ENCODE peak calls at places on chromosome 7, in six cellular contexts. One of them, this sample, is unnamed.

GRCh38 chr7:118609207-118609606 is 384.7 kb downstream of the ANKRD7 start:
- DNase-seq in K562: no peak
- DNase-seq in HepG2: no peak
- DNase-seq in HCT116: no peak
- DNase-seq in GM12878: no peak
- DNase-seq in SK-N-SH: no peak
- DNase-seq in this sample: no peak

GRCh38 chr7:3427957-3428356 is 126.9 kb downstream of the SDK1 start:
- DNase-seq in GM12878: no peak
- DNase-seq in K562: no peak
- DNase-seq in HepG2: no peak
- DNase-seq in HCT116: peak
- DNase-seq in SK-N-SH: no peak
- DNase-seq in this sample: peak

GRCh38 chr7:43771128-43771527 is 12.6 kb downstream of the BLVRA start:
- DNase-seq in SK-N-SH: no peak
- DNase-seq in HepG2: no peak
- DNase-seq in K562: no peak
- DNase-seq in HCT116: no peak
- DNase-seq in GM12878: no peak
- DNase-seq in this sample: no peak

GRCh38 chr7:79281406-79281805 is 172.1 kb downstream of the MAGI2 start:
- DNase-seq in HepG2: no peak
- DNase-seq in SK-N-SH: no peak
- DNase-seq in K562: no peak
- DNase-seq in HCT116: no peak
- DNase-seq in GM12878: no peak
- DNase-seq in this sample: no peak

GRCh38 chr7:151794508-151795167 is 82.3 kb downstream of the PRKAG2 start:
- DNase-seq in HepG2: no peak
- DNase-seq in HCT116: no peak
- DNase-seq in SK-N-SH: no peak
- DNase-seq in K562: no peak
- DNase-seq in GM12878: no peak
- DNase-seq in this sample: no peak

GRCh38 chr7:30816291-30817059 is 45.3 kb downstream of the MINDY4 start:
- DNase-seq in HCT116: no peak
- DNase-seq in SK-N-SH: no peak
- DNase-seq in K562: no peak
- DNase-seq in HepG2: no peak
- DNase-seq in GM12878: no peak
- DNase-seq in this sample: no peak

GRCh38 chr7:17599733-17600685 is 301.6 kb downstream of the AHR start:
- DNase-seq in HCT116: no peak
- DNase-seq in K562: no peak
- DNase-seq in SK-N-SH: no peak
- DNase-seq in HepG2: peak
- DNase-seq in GM12878: no peak
- DNase-seq in this sample: peak

GRCh38 chr7:73892003-73892975 is 31.3 kb downstream of the TMEM270 start:
- DNase-seq in GM12878: no peak
- DNase-seq in HepG2: no peak
- DNase-seq in HCT116: no peak
- DNase-seq in SK-N-SH: no peak
- DNase-seq in K562: no peak
- DNase-seq in this sample: no peak

GRCh38 chr7:36286241-36286640 is 103.4 kb upstream of the ANLN start:
- DNase-seq in GM12878: no peak
- DNase-seq in K562: no peak
- DNase-seq in HepG2: no peak
- DNase-seq in HCT116: no peak
- DNase-seq in SK-N-SH: no peak
- DNase-seq in this sample: no peak

GRCh38 chr7:75980126-75980864 is 14.1 kb downstream of the TMEM120A start:
- DNase-seq in K562: no peak
- DNase-seq in GM12878: no peak
- DNase-seq in SK-N-SH: peak
- DNase-seq in HepG2: no peak
- DNase-seq in HCT116: no peak
- DNase-seq in this sample: no peak

GRCh38 chr7:122544463-122544862 is 154.5 kb downstream of the RNF133 start:
- DNase-seq in GM12878: peak
- DNase-seq in HCT116: no peak
- DNase-seq in SK-N-SH: no peak
- DNase-seq in HepG2: no peak
- DNase-seq in K562: no peak
- DNase-seq in this sample: no peak

GRCh38 chr7:99469381-99470065 is 3.2 kb upstream of the ZNF789 start:
- DNase-seq in SK-N-SH: no peak
- DNase-seq in HCT116: no peak
- DNase-seq in K562: no peak
- DNase-seq in HepG2: peak
- DNase-seq in GM12878: no peak
- DNase-seq in this sample: no peak

GRCh38 chr7:43735802-43736603 is 6.7 kb upstream of the COA1 start:
- DNase-seq in HepG2: peak
- DNase-seq in SK-N-SH: no peak
- DNase-seq in GM12878: peak
- DNase-seq in K562: no peak
- DNase-seq in HCT116: no peak
- DNase-seq in this sample: no peak

GRCh38 chr7:7779888-7780287 is 61.5 kb upstream of the RPA3 start:
- DNase-seq in HepG2: no peak
- DNase-seq in SK-N-SH: no peak
- DNase-seq in HCT116: no peak
- DNase-seq in GM12878: no peak
- DNase-seq in K562: no peak
- DNase-seq in this sample: no peak

DNA sequence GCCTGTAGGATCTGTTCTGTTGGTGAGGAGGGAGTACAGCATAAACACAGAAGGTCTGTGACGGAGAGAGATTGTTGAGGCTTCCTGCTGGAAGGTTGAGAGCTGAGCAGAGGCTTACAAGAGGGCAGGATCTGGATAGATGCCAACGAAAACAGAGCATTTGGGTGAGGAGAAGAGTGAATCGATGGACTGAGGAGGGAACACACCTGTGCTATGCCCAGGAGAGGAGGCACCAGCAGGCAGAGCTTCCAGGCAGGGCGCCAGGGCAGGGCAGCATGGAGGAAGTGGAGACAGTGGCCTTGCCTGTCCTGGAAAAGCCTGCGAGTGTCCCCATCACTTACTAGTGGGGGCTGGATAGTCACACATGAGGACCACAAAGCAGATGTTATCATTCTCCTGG is 282.9 kb downstream of the PAXIP1 start:
- DNase-seq in K562: no peak
- DNase-seq in GM12878: no peak
- DNase-seq in SK-N-SH: no peak
- DNase-seq in HCT116: no peak
- DNase-seq in HepG2: no peak
- DNase-seq in this sample: no peak
- TF ChIP-seq JUND in K562: no peak
- TF ChIP-seq JUND in GM12878: no peak
- TF ChIP-seq JUND in SK-N-SH: no peak
- TF ChIP-seq JUND in HCT116: no peak
- TF ChIP-seq JUND in HepG2: no peak
- TF ChIP-seq JUND in this sample: no peak

GRCh38 chr7:54963155-54963554 is 55.7 kb upstream of the EGFR start:
- DNase-seq in HepG2: no peak
- DNase-seq in HCT116: no peak
- DNase-seq in K562: no peak
- DNase-seq in GM12878: no peak
- DNase-seq in SK-N-SH: no peak
- DNase-seq in this sample: no peak

GRCh38 chr7:54964136-54964535 is 54.7 kb upstream of the EGFR start:
- DNase-seq in SK-N-SH: no peak
- DNase-seq in HepG2: no peak
- DNase-seq in K562: no peak
- DNase-seq in GM12878: no peak
- DNase-seq in HCT116: no peak
- DNase-seq in this sample: no peak

GRCh38 chr7:54968018-54968417 is 50.8 kb upstream of the EGFR start:
- DNase-seq in GM12878: no peak
- DNase-seq in HCT116: no peak
- DNase-seq in HepG2: no peak
- DNase-seq in SK-N-SH: no peak
- DNase-seq in K562: no peak
- DNase-seq in this sample: no peak

GRCh38 chr7:54969190-54969967 is 49.4 kb upstream of the EGFR start:
- DNase-seq in SK-N-SH: no peak
- DNase-seq in K562: no peak
- DNase-seq in HepG2: no peak
- DNase-seq in GM12878: no peak
- DNase-seq in HCT116: no peak
- DNase-seq in this sample: no peak

DNA sequence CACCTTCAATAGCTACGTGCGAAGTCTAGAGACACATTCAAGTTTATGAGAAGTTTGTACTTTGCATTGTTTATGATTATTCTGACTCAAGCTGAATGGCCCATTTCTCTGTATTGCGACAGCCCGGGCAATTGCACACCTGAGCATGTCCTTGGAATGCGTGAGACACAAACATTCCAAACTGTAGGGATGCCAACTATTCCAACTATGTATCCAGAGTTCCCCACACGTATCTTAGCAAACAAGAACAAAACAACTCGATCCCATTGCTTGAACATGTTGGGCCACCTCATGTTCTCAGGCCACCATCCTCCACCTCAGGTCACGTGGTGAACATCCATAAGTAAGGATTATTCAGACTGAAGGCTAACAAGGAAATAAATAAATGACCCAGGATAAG is 51.4 kb upstream of the EGFR start:
- DNase-seq in HCT116: peak
- DNase-seq in GM12878: no peak
- DNase-seq in HepG2: peak
- DNase-seq in SK-N-SH: no peak
- DNase-seq in K562: no peak
- DNase-seq in this sample: peak
- TF ChIP-seq JUND in HCT116: no peak
- TF ChIP-seq JUND in GM12878: no peak
- TF ChIP-seq JUND in HepG2: no peak
- TF ChIP-seq JUND in SK-N-SH: no peak
- TF ChIP-seq JUND in K562: no peak
- TF ChIP-seq JUND in this sample: peak

GRCh38 chr7:39908973-39909372 is 41.1 kb upstream of the CDK13 start:
- DNase-seq in HepG2: no peak
- DNase-seq in HCT116: no peak
- DNase-seq in SK-N-SH: no peak
- DNase-seq in K562: no peak
- DNase-seq in GM12878: no peak
- DNase-seq in this sample: no peak

GRCh38 chr7:39909526-39909925 is 40.5 kb upstream of the CDK13 start:
- DNase-seq in HCT116: no peak
- DNase-seq in HepG2: no peak
- DNase-seq in SK-N-SH: no peak
- DNase-seq in K562: no peak
- DNase-seq in GM12878: no peak
- DNase-seq in this sample: no peak

GRCh38 chr7:39910108-39910869 is 39.8 kb upstream of the CDK13 start:
- DNase-seq in K562: no peak
- DNase-seq in SK-N-SH: no peak
- DNase-seq in HCT116: no peak
- DNase-seq in GM12878: no peak
- DNase-seq in HepG2: peak
- DNase-seq in this sample: no peak

GRCh38 chr7:39908141-39908540 is 41.9 kb upstream of the CDK13 start:
- DNase-seq in K562: no peak
- DNase-seq in SK-N-SH: no peak
- DNase-seq in HepG2: no peak
- DNase-seq in HCT116: no peak
- DNase-seq in GM12878: no peak
- DNase-seq in this sample: no peak

GRCh38 chr7:39911167-39911566 is 38.9 kb upstream of the CDK13 start:
- DNase-seq in SK-N-SH: no peak
- DNase-seq in GM12878: no peak
- DNase-seq in HepG2: no peak
- DNase-seq in K562: no peak
- DNase-seq in HCT116: no peak
- DNase-seq in this sample: no peak
- TF ChIP-seq JUND in SK-N-SH: no peak
- TF ChIP-seq JUND in GM12878: no peak
- TF ChIP-seq JUND in HepG2: no peak
- TF ChIP-seq JUND in K562: no peak
- TF ChIP-seq JUND in HCT116: no peak
- TF ChIP-seq JUND in this sample: no peak

GRCh38 chr7:22697897-22698645 is 28.9 kb upstream of the IL6 start:
- DNase-seq in GM12878: peak
- DNase-seq in K562: no peak
- DNase-seq in HCT116: no peak
- DNase-seq in SK-N-SH: no peak
- DNase-seq in HepG2: no peak
- DNase-seq in this sample: no peak
- TF ChIP-seq JUND in GM12878: no peak
- TF ChIP-seq JUND in K562: no peak
- TF ChIP-seq JUND in HCT116: no peak
- TF ChIP-seq JUND in SK-N-SH: no peak
- TF ChIP-seq JUND in HepG2: no peak
- TF ChIP-seq JUND in this sample: no peak

GRCh38 chr7:87566311-87566710 is 34.4 kb downstream of the ABCB1 start:
- DNase-seq in HCT116: no peak
- DNase-seq in K562: no peak
- DNase-seq in SK-N-SH: no peak
- DNase-seq in GM12878: no peak
- DNase-seq in HepG2: no peak
- DNase-seq in this sample: no peak

GRCh38 chr7:87561702-87562101 is 39.0 kb downstream of the ABCB1 start:
- DNase-seq in SK-N-SH: no peak
- DNase-seq in K562: no peak
- DNase-seq in GM12878: no peak
- DNase-seq in HCT116: no peak
- DNase-seq in HepG2: no peak
- DNase-seq in this sample: no peak

GRCh38 chr7:87565877-87566276 is 34.8 kb downstream of the ABCB1 start:
- DNase-seq in GM12878: no peak
- DNase-seq in HCT116: no peak
- DNase-seq in SK-N-SH: no peak
- DNase-seq in HepG2: no peak
- DNase-seq in K562: no peak
- DNase-seq in this sample: no peak

GRCh38 chr7:87567052-87567451 is 33.6 kb downstream of the ABCB1 start:
- DNase-seq in SK-N-SH: no peak
- DNase-seq in GM12878: no peak
- DNase-seq in HepG2: no peak
- DNase-seq in K562: no peak
- DNase-seq in HCT116: no peak
- DNase-seq in this sample: no peak

GRCh38 chr7:87564290-87564963 is 36.3 kb downstream of the ABCB1 start:
- DNase-seq in HepG2: peak
- DNase-seq in SK-N-SH: peak
- DNase-seq in HCT116: peak
- DNase-seq in K562: no peak
- DNase-seq in GM12878: no peak
- DNase-seq in this sample: peak
- TF ChIP-seq JUND in HepG2: no peak
- TF ChIP-seq JUND in SK-N-SH: no peak
- TF ChIP-seq JUND in HCT116: no peak
- TF ChIP-seq JUND in K562: no peak
- TF ChIP-seq JUND in GM12878: no peak
- TF ChIP-seq JUND in this sample: no peak

This sample was measured in T47D.